ENCODE peak calls at places on chromosomes 4 and X, in five cellular contexts. U is OCI-LY7; T is CD8-positive, alpha-beta T cell; H is WTC11; B is left lung. V is an unnamed sample.

GRCh38 chr4:98609946-98610345 is 48.5 kb downstream of the TSPAN5 start:
- DNase-seq in T (no peak), H (no peak), U (no peak), B (no peak), V (no peak)

GRCh38 chr4:47145630-47146029 is 114.3 kb downstream of the GABRB1 start:
- DNase-seq in T (no peak), H (no peak), U (no peak), B (no peak), V (no peak)

GRCh38 chr4:121484633-121485032 is 103.8 kb upstream of the QRFPR start:
- DNase-seq in H (peak; percentile 38), U (peak; percentile 28), B (no peak), T (no peak), V (no peak)

GRCh38 chr4:92189146-92189545 is 114.6 kb upstream of the GRID2 start:
- DNase-seq in T (no peak), U (no peak), B (no peak), H (no peak), V (no peak)

GRCh38 chrX:114905251-114905650 is 112.2 kb downstream of the IL13RA2 start:
- DNase-seq in B (no peak), T (no peak), U (no peak), H (no peak), V (no peak)

GRCh38 chr4:79869597-79870336 is 203.3 kb downstream of the ANTXR2 start:
- DNase-seq in B (no peak), H (no peak), U (no peak), T (no peak), V (no peak)

GRCh38 chr4:140497776-140498636 is at the start of gene MGAT4D:
- DNase-seq in T (no peak), U (no peak), H (peak; percentile 63), B (peak; percentile 75), V (no peak)

GRCh38 chrX:50066318-50066937 is 134.4 kb downstream of the AKAP4 start:
- DNase-seq in B (no peak), U (no peak), T (no peak), H (no peak), V (no peak)

GRCh38 chr4:89598602-89599001 is 238.4 kb downstream of the SNCA start:
- DNase-seq in B (no peak), H (no peak), T (no peak), U (peak; percentile 5), V (no peak)

GRCh38 chrX:53713987-53714579 is 27.6 kb upstream of the HUWE1 start:
- DNase-seq in T (no peak), U (peak; percentile 25), H (no peak), B (no peak), V (no peak)

GRCh38 chr4:87732033-87732770 is 67.2 kb upstream of the IBSP start:
- DNase-seq in B (peak; percentile 10), T (no peak), U (no peak), H (no peak), V (no peak)

GRCh38 chrX:133402042-133402453 is 13.2 kb downstream of the GPC4 start:
- DNase-seq in H (no peak), T (no peak), B (no peak), U (no peak), V (no peak)

GRCh38 chr4:151953286-151953685 is 192.5 kb upstream of the GATB start:
- DNase-seq in B (no peak), H (no peak), U (no peak), T (no peak), V (no peak)

GRCh38 chrX:39164212-39164611 is 363.0 kb downstream of the MID1IP1 start:
- DNase-seq in U (no peak), H (no peak), B (no peak), T (no peak), V (no peak)

GRCh38 chr4:11514780-11515432 is 86.2 kb upstream of the HS3ST1 start:
- DNase-seq in U (no peak), H (no peak), B (no peak), T (no peak), V (no peak)

GRCh38 chr4:67762091-67762490 is 7.9 kb upstream of the GNRHR start:
- DNase-seq in B (no peak), U (no peak), H (no peak), T (no peak), V (no peak)

GRCh38 chrX:39242187-39242586 is 440.9 kb downstream of the MID1IP1 start:
- DNase-seq in T (no peak), H (peak; percentile 11), B (no peak), U (peak; percentile 17), V (no peak)

GRCh38 chr4:70895846-70896435 is 6.2 kb upstream of the MOB1B start:
- DNase-seq in U (peak; percentile 30), T (no peak), B (no peak), H (no peak), V (no peak)

GRCh38 chrX:13688772-13689518 is at the start of gene RAB9A:
- DNase-seq in T (peak; percentile 78), H (peak; percentile 84), B (peak; percentile 95), U (peak; percentile 64), V (peak; percentile 59)

GRCh38 chr4:156528216-156528615 is 443.4 kb downstream of the PDGFC start:
- DNase-seq in U (no peak), H (no peak), B (no peak), T (no peak), V (no peak)

GRCh38 chr4:162634390-162634789 is 470.6 kb upstream of the FSTL5 start:
- DNase-seq in U (no peak), H (no peak), B (no peak), T (no peak), V (no peak)

GRCh38 chr4:82988323-82988832 is 22.2 kb downstream of the LIN54 start:
- DNase-seq in U (no peak), H (no peak), T (no peak), B (no peak), V (no peak)

GRCh38 chrX:47380268-47380667 is 9.9 kb downstream of the ZNF157 start:
- DNase-seq in B (no peak), H (no peak), T (peak; percentile 70), U (no peak), V (no peak)

GRCh38 chr4:86963697-86964096 is 28.9 kb downstream of the AFF1 start:
- DNase-seq in T (no peak), H (no peak), B (no peak), U (no peak), V (no peak)

GRCh38 chrX:1093112-1093511 is 119.3 kb downstream of the CRLF2 start:
- DNase-seq in T (peak; percentile 28), B (no peak), U (no peak), H (no peak), V (no peak)

GRCh38 chr4:15202481-15202880 is 200.2 kb downstream of the CPEB2 start:
- DNase-seq in H (no peak), T (no peak), B (no peak), U (no peak), V (no peak)

GRCh38 chrX:13167444-13168207 is 123.2 kb upstream of the FAM9C start:
- DNase-seq in B (no peak), H (no peak), U (peak; percentile 4), T (no peak), V (no peak)

GRCh38 chrX:119698835-119699234 is 5.9 kb upstream of the SEPTIN6 start:
- DNase-seq in B (no peak), T (no peak), H (no peak), U (peak; percentile 60), V (no peak)

GRCh38 chr4:94277539-94277938 is 65.1 kb downstream of the HPGDS start:
- DNase-seq in U (no peak), B (no peak), H (no peak), T (no peak), V (no peak)

GRCh38 chr4:189178125-189178746 is 762.4 kb upstream of the FRG1 start:
- DNase-seq in H (no peak), B (no peak), U (no peak), T (no peak), V (no peak)

GRCh38 chrX:11444052-11444451 is 150.8 kb downstream of the AMELX start:
- DNase-seq in T (no peak), H (no peak), B (no peak), U (no peak), V (no peak)

GRCh38 chrX:26613951-26614350 is 398.0 kb downstream of the MAGEB5 start:
- DNase-seq in H (no peak), U (no peak), T (no peak), B (no peak), V (no peak)

GRCh38 chr4:107931775-107932321 is 499 bp downstream of the CYP2U1 start:
- DNase-seq in T (no peak), B (peak; percentile 80), U (peak; percentile 79), H (no peak), V (no peak)

GRCh38 chr4:85591361-85592098 is 116.6 kb downstream of the ARHGAP24 start:
- DNase-seq in U (no peak), H (no peak), B (no peak), T (no peak), V (no peak)

GRCh38 chr4:183244506-183244905 is 75.6 kb downstream of the CLDN22 start:
- DNase-seq in T (no peak), H (no peak), U (no peak), B (no peak), V (no peak)

GRCh38 chr4:105837037-105837436 is 58.2 kb upstream of the NPNT start:
- DNase-seq in H (no peak), B (no peak), U (no peak), T (no peak), V (no peak)

GRCh38 chrX:109840585-109840984 is 107.5 kb upstream of the ACSL4 start:
- DNase-seq in U (no peak), B (no peak), T (no peak), H (no peak), V (peak; percentile 57)

GRCh38 chrX:44817029-44817428 is 26.8 kb upstream of the DUSP21 start:
- DNase-seq in H (peak; percentile 7), B (no peak), T (no peak), U (no peak), V (no peak)

DNA sequence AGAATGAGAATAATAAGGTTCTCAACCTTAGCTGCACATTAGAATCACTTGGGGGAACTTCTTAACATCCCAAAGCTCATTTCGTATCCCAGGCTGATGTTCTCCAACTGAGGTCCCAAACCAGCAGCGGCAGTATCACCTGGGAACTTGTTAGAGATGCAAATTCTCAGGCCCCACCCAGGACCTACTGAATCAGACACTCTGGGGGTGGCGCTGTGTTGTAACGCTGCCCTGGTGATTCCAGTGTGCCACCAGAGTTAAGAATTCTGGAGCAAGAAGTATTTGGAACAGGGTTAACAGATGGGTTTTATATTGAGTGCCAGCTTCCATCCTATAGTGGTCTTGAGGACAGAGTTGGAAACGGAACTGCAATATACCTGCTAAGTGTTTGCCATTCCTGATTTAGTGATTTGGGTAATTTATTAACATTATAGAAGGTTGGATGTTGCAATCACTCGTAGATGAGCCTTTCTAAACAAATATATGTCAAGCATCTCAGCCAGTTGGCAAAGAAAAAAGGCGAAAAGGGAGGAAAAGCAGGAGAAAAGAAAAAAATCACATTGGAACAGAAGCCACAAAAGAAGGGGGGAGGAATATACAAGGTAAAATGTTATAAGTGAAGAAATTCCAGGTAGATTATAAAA is 141.0 kb downstream of the ARX start:
- DNase-seq in H (peak; percentile 22), U (no peak), T (no peak), B (no peak), V (no peak)
- TF ChIP-seq CTCF in H (no peak), U (no peak), T (no peak), B (no peak), V (no peak)

GRCh38 chr4:8886625-8887406 is 15.2 kb upstream of the HMX1 start:
- DNase-seq in H (no peak), U (no peak), T (no peak), B (no peak), V (no peak)
- TF ChIP-seq CTCF in H (peak; percentile 60), U (peak; percentile 71), T (peak; percentile 19), B (no peak), V (peak; percentile 28)

GRCh38 chrX:15299945-15300851 is 15.2 kb downstream of the ASB11 start:
- DNase-seq in B (no peak), H (no peak), U (peak; percentile 13), T (no peak), V (no peak)
- TF ChIP-seq CTCF in B (peak; percentile 42), H (no peak), U (peak; percentile 75), T (peak; percentile 46), V (peak; percentile 60)

GRCh38 chr4:154928640-154929257 is 147.7 kb downstream of the RBM46 start:
- DNase-seq in B (no peak), U (no peak), H (peak; percentile 40), T (no peak), V (no peak)
- TF ChIP-seq CTCF in B (no peak), U (peak; percentile 16), H (peak; percentile 45), T (no peak), V (no peak)

V was measured in CD14-positive monocyte.